ENCODE peak calls at places on chromosomes 13 and 19, in five cellular contexts. W is ascending aorta, K is nucleus accumbens, P is T47D, T is NCI-H526. C is an unnamed sample.

GRCh38 chr19:3350014-3350663 is 16.2 kb upstream of the NFIC start:
- DNase-seq in W (no peak), P (no peak), T (no peak), K (no peak), C (no peak)

GRCh38 chr19:18330865-18331264 is 8.0 kb upstream of the LSM4 start:
- DNase-seq in P (no peak), T (no peak), W (no peak), K (no peak), C (no peak)

GRCh38 chr19:38149597-38149996 is 74.4 kb downstream of the DPF1 start:
- DNase-seq in K (no peak), T (no peak), W (no peak), P (no peak), C (no peak)

GRCh38 chr13:112079696-112080095 is 12.7 kb downstream of the SOX1 start:
- DNase-seq in W (no peak), K (no peak), P (no peak), T (peak), C (no peak)

GRCh38 chr13:30696278-30697176 is 38.8 kb upstream of the ALOX5AP start:
- DNase-seq in W (peak), K (no peak), T (no peak), P (no peak), C (no peak)

GRCh38 chr19:10043286-10043927 is 30.1 kb downstream of the RDH8 start:
- DNase-seq in K (no peak), T (no peak), W (no peak), P (no peak), C (no peak)

GRCh38 chr19:8489591-8490394 is 12.6 kb downstream of the PRAM1 start:
- DNase-seq in T (no peak), W (no peak), K (no peak), P (no peak), C (no peak)

GRCh38 chr13:37869756-37870488 is at the start of gene TRPC4:
- DNase-seq in P (peak), T (peak), K (peak), W (peak), C (no peak)

GRCh38 chr19:5809053-5809452 is 4.2 kb downstream of the NRTN start:
- DNase-seq in W (no peak), K (no peak), P (no peak), T (no peak), C (no peak)

GRCh38 chr13:50106559-50106958 is 91.3 kb downstream of the KCNRG start:
- DNase-seq in K (no peak), P (no peak), T (no peak), W (no peak), C (no peak)

GRCh38 chr13:114050536-114051450 is 76.9 kb upstream of the C13orf46 start:
- DNase-seq in P (no peak), T (no peak), K (no peak), W (no peak), C (no peak)

GRCh38 chr13:65034266-65034665 is 2195.9 kb downstream of the PCDH9 start:
- DNase-seq in K (no peak), T (no peak), P (no peak), W (no peak), C (no peak)

GRCh38 chr19:39408392-39409206 is 2.0 kb downstream of the ZFP36 start:
- DNase-seq in T (peak), P (no peak), W (peak), K (no peak), C (no peak)

GRCh38 chr13:104114111-104114510 is 1047.9 kb upstream of the SLC10A2 start:
- DNase-seq in T (no peak), P (no peak), K (no peak), W (no peak), C (no peak)

GRCh38 chr13:74062933-74063332 is 71.3 kb downstream of the KLF12 start:
- DNase-seq in W (peak), T (no peak), K (no peak), P (no peak), C (no peak)

GRCh38 chr13:37667631-37668161 is 69.1 kb upstream of the POSTN start:
- DNase-seq in P (no peak), K (no peak), W (no peak), T (no peak), C (no peak)

GRCh38 chr13:43422061-43422460 is 364.7 kb downstream of the ENOX1 start:
- DNase-seq in W (no peak), T (no peak), K (no peak), P (no peak), C (no peak)

GRCh38 chr13:104086759-104087158 is 1020.5 kb upstream of the SLC10A2 start:
- DNase-seq in P (no peak), K (no peak), T (no peak), W (no peak), C (no peak)

GRCh38 chr13:50911937-50912624 is 2.5 kb downstream of the RNASEH2B start:
- DNase-seq in P (peak), K (peak), W (peak), T (peak), C (peak)

GRCh38 chr19:16363133-16363851 is 38.7 kb downstream of the KLF2 start:
- DNase-seq in W (no peak), T (peak), K (no peak), P (no peak), C (no peak)

GRCh38 chr13:112859817-112860190 is 109.2 kb upstream of the MCF2L start:
- DNase-seq in P (no peak), K (no peak), T (peak), W (no peak), C (no peak)

GRCh38 chr13:93945621-93946020 is 533.9 kb downstream of the DCT start:
- DNase-seq in P (no peak), K (no peak), W (no peak), T (no peak), C (no peak)

GRCh38 chr19:45464861-45465427 is 2.9 kb upstream of the FOSB start:
- DNase-seq in W (no peak), K (no peak), T (no peak), P (no peak), C (no peak)

GRCh38 chr13:78022164-78022877 is 103.7 kb upstream of the EDNRB start:
- DNase-seq in K (no peak), T (no peak), P (no peak), W (peak), C (no peak)

GRCh38 chr13:109919715-109920375 is 133.5 kb upstream of the IRS2 start:
- DNase-seq in W (no peak), P (no peak), T (no peak), K (no peak), C (no peak)

GRCh38 chr13:24630121-24630520 is 50.1 kb upstream of the ATP12A start:
- DNase-seq in W (no peak), K (no peak), T (no peak), P (no peak), C (no peak)

GRCh38 chr13:62502606-62503005 is 1087.0 kb upstream of the PCDH20 start:
- DNase-seq in T (no peak), P (no peak), K (no peak), W (no peak), C (no peak)

GRCh38 chr19:7326105-7326877 is 22.4 kb upstream of the ARHGEF18 start:
- DNase-seq in T (peak), W (no peak), P (no peak), K (no peak), C (peak)

GRCh38 chr19:17058236-17058635 is 17.0 kb downstream of the HAUS8 start:
- DNase-seq in W (no peak), T (no peak), P (no peak), K (no peak), C (peak)

GRCh38 chr13:47903836-47904235 is 97.2 kb downstream of the SUCLA2 start:
- DNase-seq in T (no peak), K (no peak), W (no peak), P (no peak), C (no peak)

GRCh38 chr13:24716446-24716845 is 36.2 kb downstream of the ATP12A start:
- DNase-seq in K (no peak), P (no peak), T (no peak), W (no peak), C (no peak)

GRCh38 chr13:67227131-67227983 is 2.8 kb downstream of the PCDH9 start:
- DNase-seq in T (no peak), W (no peak), P (no peak), K (no peak), C (no peak)

GRCh38 chr19:6740589-6741348 is 1.3 kb downstream of the TRIP10 start:
- DNase-seq in K (no peak), P (no peak), T (peak), W (peak), C (no peak)

GRCh38 chr19:19514881-19515763 is at the start of gene TSSK6:
- DNase-seq in P (no peak), T (no peak), W (no peak), K (no peak), C (no peak)

GRCh38 chr13:100836696-100837095 is 162.1 kb upstream of the TMTC4 start:
- DNase-seq in W (no peak), T (no peak), P (no peak), K (no peak), C (no peak)

C was measured in NT2/D1.